ENCODE peak calls at places on chromosomes 3 and 15, in ten cellular contexts. S is endothelial cell of umbilical vein, Z is MCF 10A, I is neural crest cell, E is foreskin keratinocyte, R is GM13977, T is kidney, L is AG09309, M is mesothelial cell of epicardium, W is cardiac fibroblast. B is an unnamed sample.
A peak's percentile ranks its signal among the peaks of the same experiment; 100 is the strongest.

GRCh38 chr3:126924458-126924857 is 58.5 kb upstream of the PLXNA1 start:
- DNase-seq in S (no peak), R (no peak), Z (peak; percentile 54), M (no peak), T (no peak), I (no peak), L (no peak), E (no peak), W (no peak), B (no peak)

GRCh38 chr3:105933871-105934270 is 65.1 kb upstream of the CBLB start:
- DNase-seq in W (peak; percentile 74), I (no peak), E (no peak), R (no peak), L (no peak), Z (no peak), M (no peak), S (no peak), T (no peak), B (no peak)

GRCh38 chr3:197363553-197364409 is 65.4 kb upstream of the DLG1 start:
- DNase-seq in E (no peak), Z (no peak), M (no peak), T (peak; percentile 25), R (no peak), I (no peak), W (no peak), S (peak; percentile 72), L (no peak), B (no peak)

GRCh38 chr3:157453824-157454223 is 17.2 kb downstream of the PTX3 start:
- DNase-seq in S (no peak), W (no peak), E (no peak), I (no peak), Z (no peak), M (no peak), L (no peak), T (no peak), R (no peak), B (no peak)

GRCh38 chr3:4421121-4421520 is 45.9 kb downstream of the SUMF1 start:
- DNase-seq in Z (peak; percentile 23), I (no peak), E (peak; percentile 80), W (peak; percentile 43), S (no peak), M (no peak), R (peak; percentile 38), L (no peak), T (no peak), B (no peak)

GRCh38 chr15:28994830-28995180 is 109.0 kb downstream of the APBA2 start:
- DNase-seq in M (no peak), S (no peak), R (no peak), L (no peak), I (peak; percentile 33), W (no peak), T (no peak), Z (no peak), E (no peak), B (no peak)

GRCh38 chr15:80507638-80508316 is 103.6 kb downstream of the ARNT2 start:
- DNase-seq in W (peak; percentile 97), I (no peak), S (no peak), R (no peak), M (no peak), T (no peak), L (peak; percentile 92), Z (peak; percentile 59), E (no peak), B (peak; percentile 90)

GRCh38 chr3:156518726-156519125 is 36.2 kb downstream of the SSR3 start:
- DNase-seq in Z (no peak), E (peak; percentile 71), R (no peak), T (no peak), M (no peak), L (no peak), I (no peak), W (peak; percentile 20), S (no peak), B (no peak)

DNA sequence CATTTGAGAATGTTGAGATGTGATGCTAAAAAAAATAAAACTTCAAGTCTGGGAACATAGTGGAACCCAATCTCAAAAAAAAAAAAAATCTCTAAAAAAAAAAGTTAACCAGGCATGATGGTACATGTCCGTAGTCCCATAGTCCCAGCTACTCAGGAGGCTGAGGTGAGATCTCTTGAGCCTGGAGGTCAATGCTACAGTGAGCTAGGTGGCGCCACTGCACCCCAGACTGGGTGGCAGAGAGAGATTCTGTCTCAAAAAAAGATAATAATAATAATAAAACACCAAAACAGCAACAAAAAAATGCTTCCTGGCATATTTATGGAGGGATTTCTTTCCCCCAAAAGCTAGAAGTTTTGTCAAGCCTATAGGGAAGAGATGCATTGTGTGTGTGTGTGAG is 361.6 kb downstream of the ROBO1 start:
- DNase-seq in T (no peak), W (no peak), L (no peak), I (no peak), S (no peak), R (no peak), E (no peak), Z (no peak), M (no peak), B (no peak)
- TF ChIP-seq CTCF in T (no peak), W (peak; percentile 25), L (peak; percentile 8), I (peak; percentile 20), S (no peak), R (peak; percentile 23), E (peak; percentile 56), Z (no peak), M (no peak), B (peak; percentile 43)

GRCh38 chr15:75620776-75621536 is 4.6 kb downstream of the SNUPN start:
- DNase-seq in T (peak; percentile 92), M (no peak), S (peak; percentile 92), L (peak; percentile 89), I (no peak), E (peak; percentile 72), W (peak; percentile 97), Z (peak; percentile 81), R (no peak), B (peak; percentile 61)
- TF ChIP-seq CTCF in T (no peak), M (no peak), S (peak; percentile 26), L (peak; percentile 35), I (no peak), E (peak; percentile 52), W (peak; percentile 48), Z (peak; percentile 17), R (no peak), B (no peak)

GRCh38 chr3:184354121-184354728 is 7.2 kb downstream of the CLCN2 start:
- DNase-seq in M (no peak), W (peak; percentile 44), I (peak; percentile 66), R (peak; percentile 83), E (no peak), S (peak; percentile 37), L (no peak), T (peak; percentile 76), Z (peak; percentile 45), B (no peak)
- TF ChIP-seq CTCF in M (peak; percentile 70), W (peak; percentile 86), I (peak; percentile 72), R (peak; percentile 91), E (peak; percentile 69), S (peak; percentile 91), L (peak; percentile 81), T (peak; percentile 68), Z (peak; percentile 59), B (peak; percentile 78)

DNA sequence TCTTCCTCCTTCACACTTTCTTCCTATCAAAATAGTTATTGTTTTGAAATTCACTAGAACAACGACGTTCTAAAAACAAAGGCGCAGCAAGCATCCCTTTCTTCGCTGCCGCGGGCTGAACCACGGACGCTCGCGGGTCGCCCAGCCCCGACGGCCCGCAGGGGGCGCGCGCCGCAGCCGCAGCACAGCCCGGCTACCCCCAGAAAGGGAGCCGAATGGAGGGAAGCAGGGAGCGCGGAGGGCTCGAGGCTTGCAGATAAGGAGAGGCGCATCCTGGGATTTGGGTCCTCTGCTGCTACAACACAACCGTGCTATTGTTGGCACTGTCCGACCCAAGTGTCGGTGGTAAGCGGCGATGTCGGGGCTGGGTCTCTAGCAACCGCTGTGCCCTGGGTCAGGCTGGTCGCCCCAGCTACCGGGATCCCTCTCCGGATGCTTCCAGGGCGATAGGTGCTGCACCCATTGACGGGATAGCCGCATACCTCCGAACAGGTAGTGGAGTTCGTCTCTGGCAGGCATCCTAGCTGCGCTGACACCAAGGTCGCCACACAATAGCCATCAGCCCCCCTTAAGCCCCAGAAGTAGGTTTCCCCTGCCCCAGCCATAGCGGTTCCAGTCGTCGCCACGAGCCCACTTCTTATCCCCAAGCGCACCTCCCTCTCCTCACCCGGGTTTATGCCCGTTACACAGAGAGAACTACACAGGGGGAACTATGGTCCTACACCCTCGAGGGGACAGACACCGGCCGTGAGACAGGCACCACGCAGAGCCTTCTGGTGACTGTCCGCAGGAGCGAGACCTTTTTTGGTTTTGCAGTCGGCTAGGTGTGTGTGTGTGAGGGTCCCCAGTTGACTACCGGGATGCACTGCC is 6.0 kb downstream of the ONECUT1 start:
- DNase-seq in I (peak; percentile 72), M (no peak), E (no peak), R (no peak), W (no peak), T (peak; percentile 65), Z (no peak), L (no peak), S (peak; percentile 17), B (no peak)
- TF ChIP-seq CTCF in I (peak; percentile 82), M (peak; percentile 64), E (peak; percentile 66), R (peak; percentile 46), W (peak; percentile 14), T (peak; percentile 22), Z (no peak), L (no peak), S (peak; percentile 61), B (peak; percentile 72)

B was measured in HFF-Myc.